ENCODE peak calls at places on chromosomes 4 and X, in four cellular contexts. L is CD8-positive, alpha-beta memory T cell; G is SK-N-SH; K is neural progenitor cell. H is an unnamed sample.

GRCh38 chrX:29617725-29618124 is 597.6 kb upstream of the MAGEB2 start:
- DNase-seq in L (no peak), K (peak), G (no peak), H (no peak)

GRCh38 chrX:141220342-141221008 is 21.8 kb downstream of the SPANXC start:
- DNase-seq in G (no peak), L (no peak), K (no peak), H (no peak)

GRCh38 chr4:78171482-78171881 is 114.4 kb downstream of the FRAS1 start:
- DNase-seq in G (no peak), K (peak), L (no peak), H (no peak)

GRCh38 chr4:104493071-104493831 is 1.4 kb downstream of the CXXC4 start:
- DNase-seq in K (peak), G (peak), L (no peak), H (no peak)

GRCh38 chr4:138034871-138035270 is 207.3 kb downstream of the SLC7A11 start:
- DNase-seq in G (no peak), K (no peak), L (no peak), H (no peak)

GRCh38 chrX:12403474-12404082 is 265.3 kb downstream of the FRMPD4 start:
- DNase-seq in L (no peak), K (no peak), G (no peak), H (no peak)

GRCh38 chrX:41442824-41443560 is 4.2 kb upstream of the NYX start:
- DNase-seq in G (no peak), L (no peak), K (no peak), H (no peak)

GRCh38 chr4:60865238-60865637 is 334.9 kb upstream of the ADGRL3 start:
- DNase-seq in K (peak), L (no peak), G (peak), H (no peak)

GRCh38 chr4:129352480-129352879 is 256.5 kb downstream of the C4orf33 start:
- DNase-seq in L (no peak), K (no peak), G (no peak), H (no peak)

GRCh38 chrX:150569155-150569477 is 695 bp downstream of the MTM1 start:
- DNase-seq in G (no peak), K (no peak), L (peak), H (no peak)

GRCh38 chrX:68045008-68045577 is 388.2 kb downstream of the OPHN1 start:
- DNase-seq in G (no peak), L (no peak), K (no peak), H (no peak)

GRCh38 chr4:149645790-149646189 is 169.9 kb downstream of the IQCM start:
- DNase-seq in L (no peak), K (peak), G (no peak), H (no peak)

GRCh38 chrX:338836-339400 is 20.3 kb upstream of the GTPBP6 start:
- DNase-seq in G (no peak), L (no peak), K (no peak), H (no peak)

GRCh38 chrX:154002215-154002719 is 17.4 kb downstream of the IRAK1 start:
- DNase-seq in L (peak), K (peak), G (no peak), H (no peak)

GRCh38 chr4:151801547-151802516 is 41.0 kb upstream of the GATB start:
- DNase-seq in K (peak), L (peak), G (peak), H (peak)

GRCh38 chrX:39582091-39582490 is 515.7 kb downstream of the BCOR start:
- DNase-seq in G (no peak), K (no peak), L (no peak), H (no peak)

GRCh38 chr4:2451821-2452785 is 16.8 kb upstream of the RNF4 start:
- DNase-seq in L (no peak), G (no peak), K (no peak), H (no peak)

GRCh38 chrX:135383249-135383648 is 38.5 kb upstream of the SMIM10L2A start:
- DNase-seq in L (no peak), G (no peak), K (no peak), H (no peak)

GRCh38 chr4:91373546-91373945 is 930.2 kb upstream of the GRID2 start:
- DNase-seq in L (no peak), K (no peak), G (no peak), H (no peak)

GRCh38 chrX:16610121-16610565 is 39.8 kb upstream of the S100G start:
- DNase-seq in L (no peak), G (no peak), K (no peak), H (no peak)

GRCh38 chrX:82813671-82814078 is 694.4 kb upstream of the POU3F4 start:
- DNase-seq in G (no peak), K (no peak), L (no peak), H (no peak)

GRCh38 chr4:147078875-147079658 is 133.4 kb upstream of the TTC29 start:
- DNase-seq in K (no peak), G (peak), L (no peak), H (no peak)

GRCh38 chr4:112801341-112801740 is 164.4 kb downstream of the LARP7 start:
- DNase-seq in K (peak), G (no peak), L (no peak), H (no peak)

GRCh38 chr4:53800741-53801140 is 209.5 kb upstream of the LNX1 start:
- DNase-seq in L (no peak), G (no peak), K (no peak), H (no peak)
- H3K27ac ChIP-seq in L (no peak), G (no peak), K (no peak), H (no peak)

GRCh38 chrX:45324941-45325340 is 124.3 kb upstream of the DIPK2B start:
- DNase-seq in K (no peak), L (no peak), G (no peak), H (no peak)
- H3K27ac ChIP-seq in K (no peak), L (no peak), G (peak), H (no peak)

GRCh38 chr4:81136161-81136910 is 78.7 kb downstream of the PRKG2 start:
- DNase-seq in K (no peak), G (no peak), L (no peak), H (no peak)

GRCh38 chr4:81135501-81135900 is 79.5 kb downstream of the PRKG2 start:
- DNase-seq in L (no peak), K (no peak), G (no peak), H (no peak)

GRCh38 chr4:81142744-81143143 is 72.3 kb downstream of the PRKG2 start:
- DNase-seq in K (no peak), G (no peak), L (no peak), H (no peak)

GRCh38 chr4:81137894-81138293 is 77.1 kb downstream of the PRKG2 start:
- DNase-seq in L (no peak), K (no peak), G (no peak), H (no peak)

DNA sequence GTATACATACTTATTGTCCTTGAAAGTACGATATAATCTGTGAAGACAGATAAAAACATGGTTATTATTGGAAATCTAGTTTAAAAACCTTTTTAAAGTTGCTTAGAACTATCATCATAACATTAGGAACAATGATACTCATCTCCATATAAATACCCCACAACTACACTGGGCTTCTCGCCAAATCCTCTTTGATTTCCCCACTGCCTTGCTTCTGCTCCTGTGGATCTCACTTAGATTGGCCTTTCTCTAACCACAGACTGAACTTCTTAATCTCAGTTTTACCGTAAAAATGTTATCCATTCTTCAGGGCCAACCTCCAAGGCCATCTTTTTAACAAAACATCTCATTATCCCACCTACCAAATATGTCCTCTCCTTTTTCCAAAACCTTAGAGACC is 77.6 kb downstream of the PRKG2 start:
- DNase-seq in K (no peak), L (no peak), G (no peak), H (no peak)
- H3K27ac ChIP-seq in K (no peak), L (no peak), G (no peak), H (no peak)

GRCh38 chrX:103536071-103536470 is 16.8 kb upstream of the RAB40A start:
- DNase-seq in K (no peak), G (no peak), L (no peak), H (no peak)
- H3K27ac ChIP-seq in K (no peak), G (no peak), L (no peak), H (no peak)

GRCh38 chrX:110286126-110286525 is 31.8 kb downstream of the AMMECR1 start:
- DNase-seq in L (no peak), K (no peak), G (no peak), H (no peak)

GRCh38 chrX:110281377-110281776 is 36.5 kb downstream of the AMMECR1 start:
- DNase-seq in K (no peak), G (no peak), L (no peak), H (no peak)

GRCh38 chrX:110284159-110284558 is 33.7 kb downstream of the AMMECR1 start:
- DNase-seq in G (no peak), K (no peak), L (no peak), H (no peak)

GRCh38 chrX:110280954-110281353 is 36.9 kb downstream of the AMMECR1 start:
- DNase-seq in G (no peak), K (no peak), L (no peak), H (no peak)

DNA sequence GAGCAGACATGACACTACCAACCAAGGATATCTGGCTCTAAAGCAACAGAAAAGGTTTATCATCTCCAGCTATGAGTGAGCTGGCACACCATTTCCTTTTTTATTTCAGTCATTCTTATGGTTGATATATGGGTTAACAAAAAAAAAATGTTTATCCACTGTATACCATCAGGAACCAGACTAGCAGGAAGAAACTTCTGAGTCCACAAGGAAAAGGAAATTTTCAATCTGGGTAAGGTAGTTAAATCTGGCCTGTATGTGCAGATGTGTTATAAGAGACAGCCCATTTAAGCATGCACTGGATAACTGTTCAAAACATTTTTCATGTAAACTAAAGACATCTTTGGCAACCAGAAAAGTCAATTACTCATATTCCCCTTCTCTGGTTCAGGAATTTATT is 35.0 kb downstream of the AMMECR1 start:
- DNase-seq in G (no peak), K (no peak), L (no peak), H (no peak)
- H3K27ac ChIP-seq in G (peak), K (no peak), L (no peak), H (no peak)

GRCh38 chr4:41560112-41560511 is 22.2 kb downstream of the LIMCH1 start:
- DNase-seq in L (no peak), K (peak), G (no peak), H (no peak)
- H3K27ac ChIP-seq in L (no peak), K (no peak), G (no peak), H (peak)

GRCh38 chr4:83328486-83328885 is 6.2 kb downstream of the HPSE start:
- DNase-seq in L (no peak), G (no peak), K (peak), H (no peak)
- H3K27ac ChIP-seq in L (no peak), G (no peak), K (no peak), H (no peak)

GRCh38 chr4:786074-786741 is 39.7 kb downstream of the CPLX1 start:
- DNase-seq in L (no peak), K (peak), G (no peak), H (no peak)
- H3K27ac ChIP-seq in L (no peak), K (no peak), G (no peak), H (no peak)

H was measured in lung.